ENCODE peak calls at places on chromosomes 7 and 10, in six cellular contexts. X, O, N, P, Q and A are unnamed samples.

GRCh38 chr7:133529861-133530260 is 277.0 kb downstream of the EXOC4 start:
- DNase-seq in X (no peak), Q (no peak), P (no peak), O (no peak), N (no peak), A (no peak)

GRCh38 chr10:6407034-6407721 is 172.9 kb downstream of the PRKCQ start:
- DNase-seq in Q (no peak), N (no peak), P (no peak), X (no peak), O (no peak), A (no peak)

GRCh38 chr7:150766334-150766709 is 29.1 kb downstream of the GIMAP5 start:
- DNase-seq in N (no peak), Q (no peak), X (no peak), O (no peak), P (no peak), A (no peak)

GRCh38 chr7:35556532-35557471 is 138.1 kb downstream of the HERPUD2 start:
- DNase-seq in X (no peak), O (no peak), Q (no peak), P (no peak), N (peak), A (no peak)

GRCh38 chr10:94963901-94964300 is 25.4 kb downstream of the CYP2C9 start:
- DNase-seq in Q (peak), X (peak), N (peak), O (peak), P (no peak), A (peak)

GRCh38 chr7:43077732-43078391 is 34.6 kb upstream of the HECW1 start:
- DNase-seq in O (peak), Q (no peak), P (no peak), X (no peak), N (peak), A (peak)

GRCh38 chr7:131057524-131058065 is 270.1 kb upstream of the MKLN1 start:
- DNase-seq in O (no peak), Q (peak), X (no peak), N (no peak), P (no peak), A (no peak)

GRCh38 chr10:99975942-99976809 is 33.6 kb downstream of the DNMBP start:
- DNase-seq in Q (no peak), O (no peak), X (no peak), P (no peak), N (no peak), A (peak)

GRCh38 chr10:131758062-131758941 is 142.5 kb upstream of the PPP2R2D start:
- DNase-seq in X (no peak), N (no peak), P (no peak), O (no peak), Q (no peak), A (no peak)

GRCh38 chr7:17415955-17416354 is 117.5 kb downstream of the AHR start:
- DNase-seq in O (no peak), X (no peak), Q (no peak), N (no peak), P (no peak), A (no peak)

GRCh38 chr7:57328963-57329362 is 121.0 kb upstream of the ZNF716 start:
- DNase-seq in P (no peak), O (no peak), X (no peak), Q (no peak), N (no peak), A (no peak)

DNA sequence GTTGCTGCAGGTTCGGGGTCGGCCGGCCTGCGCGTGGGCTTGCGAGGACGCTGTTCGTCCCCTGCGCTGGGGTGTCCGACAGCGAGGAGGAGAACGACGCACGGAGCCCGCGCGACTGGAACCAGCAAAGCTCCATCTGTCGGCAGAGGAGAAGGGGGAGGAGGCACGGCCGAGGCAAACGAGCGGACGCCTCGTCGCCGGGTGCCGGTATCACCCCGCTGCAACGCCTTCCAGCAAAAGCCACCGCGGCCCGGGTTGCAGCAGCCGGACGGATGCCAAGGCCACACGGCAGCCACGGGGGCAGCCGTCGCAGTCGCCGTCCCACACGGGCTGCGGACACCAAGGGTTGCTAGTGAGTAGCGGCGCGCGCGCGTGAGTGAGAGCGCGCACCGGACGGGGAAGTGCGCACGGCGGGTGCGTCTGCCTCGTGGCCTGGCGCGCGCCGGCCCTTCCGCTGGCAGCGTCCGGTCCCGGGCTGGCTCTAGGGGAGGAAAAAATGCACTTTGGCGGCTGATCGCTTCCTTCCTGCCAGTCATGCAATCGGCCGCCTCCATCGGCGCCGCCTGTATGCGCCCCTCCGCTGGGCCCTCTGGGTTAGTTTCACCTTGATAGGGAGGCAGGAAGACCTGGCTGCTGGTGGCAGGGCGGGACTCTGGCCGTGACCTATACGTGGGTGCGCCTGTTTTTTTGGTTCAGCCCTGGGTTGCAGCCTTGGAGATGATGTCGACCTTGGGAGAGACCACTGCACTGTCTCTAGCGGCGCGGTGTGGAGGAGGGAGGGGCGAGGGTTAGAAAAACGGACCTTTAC is 446 bp downstream of the STAMBPL1 start:
- DNase-seq in X (peak), O (peak), Q (peak), N (peak), P (peak), A (peak)
- TF ChIP-seq CTCF in X (peak), O (peak), Q (no peak), N (peak), P (peak), A (peak)

GRCh38 chr10:102310356-102311024 is 65.2 kb downstream of the GBF1 start:
- DNase-seq in Q (no peak), P (peak), X (no peak), O (peak), N (no peak), A (peak)
- H3K4me2 ChIP-seq in Q (no peak), P (peak), X (peak), O (peak), N (peak), A (peak)

GRCh38 chr10:48450811-48451466 is 144.5 kb downstream of the MAPK8 start:
- DNase-seq in X (no peak), P (no peak), N (no peak), O (no peak), Q (no peak), A (no peak)
- TF ChIP-seq CTCF in X (no peak), P (no peak), N (no peak), O (no peak), Q (no peak), A (no peak)

GRCh38 chr7:15860264-15860949 is 173.9 kb upstream of the MEOX2 start:
- DNase-seq in P (no peak), X (no peak), O (no peak), Q (no peak), N (no peak), A (no peak)
- H3K4me2 ChIP-seq in P (no peak), X (no peak), O (no peak), Q (no peak), N (no peak), A (no peak)

GRCh38 chr10:22607261-22607660 is 107.1 kb downstream of the PIP4K2A start:
- DNase-seq in O (no peak), X (no peak), Q (no peak), N (no peak), P (no peak), A (no peak)

GRCh38 chr10:22603581-22603980 is 110.8 kb downstream of the PIP4K2A start:
- DNase-seq in X (no peak), N (no peak), Q (no peak), P (no peak), O (no peak), A (no peak)

GRCh38 chr10:22606164-22606614 is 108.2 kb downstream of the PIP4K2A start:
- DNase-seq in O (no peak), N (no peak), Q (peak), P (no peak), X (no peak), A (no peak)

GRCh38 chr10:22605168-22605567 is 109.2 kb downstream of the PIP4K2A start:
- DNase-seq in O (no peak), X (no peak), N (no peak), Q (no peak), P (no peak), A (peak)

GRCh38 chr10:22604314-22605091 is 109.9 kb downstream of the PIP4K2A start:
- DNase-seq in O (no peak), Q (no peak), X (no peak), N (no peak), P (no peak), A (no peak)
- TF ChIP-seq CTCF in O (no peak), Q (no peak), X (no peak), N (no peak), P (no peak), A (no peak)

GRCh38 chr10:80530816-80531215 is 6.9 kb upstream of the SH2D4B start:
- DNase-seq in X (no peak), Q (no peak), P (no peak), O (no peak), N (no peak), A (no peak)
- H3K4me2 ChIP-seq in X (peak), Q (no peak), P (no peak), O (no peak), N (no peak), A (no peak)

GRCh38 chr7:114405427-114405826 is 9.2 kb upstream of the FOXP2 start:
- DNase-seq in X (peak), Q (peak), P (no peak), O (peak), N (no peak), A (peak)
- TF ChIP-seq CTCF in X (peak), Q (peak), P (peak), O (peak), N (peak), A (peak)